ENCODE peak calls at places on chromosomes 4 and X, in four cellular contexts. M is fibroblast of pulmonary artery, V is endothelial cell, C is kidney. W is an unnamed sample.

GRCh38 chr4:26574563-26574962 is 9.3 kb upstream of the TBC1D19 start:
- DNase-seq in M (no peak), V (no peak), C (no peak), W (no peak)

GRCh38 chr4:114417214-114417613 is 181.4 kb upstream of the UGT8 start:
- DNase-seq in M (no peak), V (no peak), C (no peak), W (no peak)

GRCh38 chr4:791866-792630 is 33.9 kb downstream of the CPLX1 start:
- DNase-seq in M (no peak), V (no peak), C (peak), W (peak)

GRCh38 chrX:153885968-153886903 is at the start of gene L1CAM:
- DNase-seq in M (no peak), V (no peak), C (peak), W (no peak)

GRCh38 chr4:6971536-6972374 is 62.1 kb downstream of the TBC1D14 start:
- DNase-seq in M (no peak), V (no peak), C (no peak), W (no peak)

GRCh38 chr4:55545133-55545532 is 1.6 kb downstream of the CLOCK start:
- DNase-seq in M (peak), V (no peak), C (no peak), W (peak)

GRCh38 chrX:15623074-15623473 is 22.3 kb upstream of the ACE2 start:
- DNase-seq in M (no peak), V (no peak), C (no peak), W (no peak)

GRCh38 chr4:189385098-189385497 is 555.6 kb upstream of the FRG1 start:
- DNase-seq in M (no peak), V (no peak), C (no peak), W (no peak)

GRCh38 chr4:113810906-113811305 is 49.4 kb upstream of the CAMK2D start:
- DNase-seq in M (peak), V (no peak), C (no peak), W (peak)

GRCh38 chr4:78768447-78769177 is 7.5 kb upstream of the BMP2K start:
- DNase-seq in M (no peak), V (no peak), C (no peak), W (no peak)

GRCh38 chrX:21408324-21408723 is 34.1 kb downstream of the CNKSR2 start:
- DNase-seq in M (no peak), V (no peak), C (no peak), W (peak)

GRCh38 chr4:1033840-1034551 is 22.6 kb downstream of the FGFRL1 start:
- DNase-seq in M (peak), V (no peak), C (no peak), W (peak)

GRCh38 chr4:76571274-76571673 is 136.2 kb downstream of the SHROOM3 start:
- DNase-seq in M (no peak), V (no peak), C (no peak), W (no peak)

GRCh38 chr4:73964862-73965611 is 16.8 kb downstream of the PF4 start:
- DNase-seq in M (peak), V (peak), C (no peak), W (no peak)

GRCh38 chr4:8392591-8393190 is 47.8 kb downstream of the ACOX3 start:
- DNase-seq in M (no peak), V (no peak), C (no peak), W (no peak)

GRCh38 chr4:74202062-74202586 is 44.2 kb downstream of the MTHFD2L start:
- DNase-seq in M (peak), V (no peak), C (no peak), W (peak)

GRCh38 chrX:151505796-151506195 is 57.7 kb upstream of the PASD1 start:
- DNase-seq in M (no peak), V (peak), C (no peak), W (peak)

GRCh38 chrX:119692241-119693031 is 532 bp downstream of the SEPTIN6 start:
- DNase-seq in M (peak), V (peak), C (peak), W (peak)

GRCh38 chr4:8690216-8690786 is 97.7 kb downstream of the CPZ start:
- DNase-seq in M (no peak), V (no peak), C (no peak), W (no peak)

GRCh38 chr4:136562842-136563241 is 969.5 kb downstream of the PCDH18 start:
- DNase-seq in M (peak), V (no peak), C (no peak), W (peak)

GRCh38 chrX:150649096-150649870 is 43.9 kb upstream of the MTMR1 start:
- DNase-seq in M (peak), V (no peak), C (no peak), W (peak)

GRCh38 chr4:83386931-83387897 is 52.6 kb upstream of the HPSE start:
- DNase-seq in M (no peak), V (no peak), C (no peak), W (peak)
- TF ChIP-seq CTCF in M (no peak), V (no peak), C (no peak), W (no peak)

GRCh38 chrX:110418220-110418856 is 59.7 kb downstream of the RTL9 start:
- DNase-seq in M (peak), V (peak), C (no peak), W (peak)
- TF ChIP-seq CTCF in M (peak), V (peak), C (peak), W (peak)

GRCh38 chrX:38594434-38594833 is 33.1 kb downstream of the TSPAN7 start:
- DNase-seq in M (no peak), V (no peak), C (no peak), W (no peak)
- TF ChIP-seq CTCF in M (no peak), V (no peak), C (no peak), W (no peak)

GRCh38 chr4:5470318-5470889 is 238.0 kb downstream of the EVC2 start:
- DNase-seq in M (no peak), V (no peak), C (no peak), W (no peak)
- TF ChIP-seq CTCF in M (no peak), V (no peak), C (no peak), W (no peak)

W was measured in fibroblast of the aortic adventitia.